ENCODE peak calls at places on chromosomes 12 and 14, in six cellular contexts. Z is colonic mucosa, H is tibial nerve, U is psoas muscle, P is neuronal stem cell, F is esophagus squamous epithelium. O is an unnamed sample.
A peak's percentile ranks its signal among the peaks of the same experiment; 100 is the strongest.

GRCh38 chr12:83505586-83505985 is 818.9 kb downstream of the TMTC2 start:
- DNase-seq in P (no peak), H (no peak), F (no peak), U (no peak), Z (no peak), O (no peak)

GRCh38 chr12:71070416-71071155 is 87.2 kb downstream of the TSPAN8 start:
- DNase-seq in P (no peak), F (no peak), Z (no peak), U (no peak), H (no peak), O (no peak)

GRCh38 chr12:14896477-14897184 is 11.0 kb upstream of the MGP start:
- DNase-seq in Z (no peak), H (no peak), U (no peak), F (no peak), P (no peak), O (no peak)

GRCh38 chr12:62635630-62636029 is 169.0 kb downstream of the MON2 start:
- DNase-seq in Z (no peak), H (no peak), F (no peak), U (no peak), P (no peak), O (no peak)

GRCh38 chr12:1047898-1048660 is 57.1 kb downstream of the ERC1 start:
- DNase-seq in Z (no peak), P (no peak), H (no peak), F (no peak), U (no peak), O (no peak)

GRCh38 chr12:124592050-124592449 is 24.6 kb upstream of the NCOR2 start:
- DNase-seq in Z (no peak), F (no peak), H (no peak), P (no peak), U (no peak), O (no peak)

GRCh38 chr12:84502907-84503787 is 409.5 kb downstream of the SLC6A15 start:
- DNase-seq in P (peak; percentile 52), U (no peak), H (no peak), Z (peak; percentile 42), F (no peak), O (peak; percentile 27)

GRCh38 chr12:57119694-57120093 is 8.5 kb upstream of the STAT6 start:
- DNase-seq in F (no peak), U (no peak), H (no peak), P (no peak), Z (no peak), O (no peak)

GRCh38 chr14:74852922-74853530 is 22.9 kb downstream of the PROX2 start:
- DNase-seq in P (no peak), Z (no peak), U (no peak), F (no peak), H (no peak), O (peak; percentile 31)

GRCh38 chr14:99516156-99517045 is 35.2 kb downstream of the CCNK start:
- DNase-seq in F (no peak), H (peak; percentile 13), U (peak; percentile 39), Z (no peak), P (no peak), O (no peak)

GRCh38 chr14:60933920-60934655 is 46.8 kb downstream of the TRMT5 start:
- DNase-seq in U (no peak), F (no peak), P (no peak), Z (peak; percentile 38), H (no peak), O (peak; percentile 79)

GRCh38 chr12:3560295-3560620 is 69.3 kb downstream of the PRMT8 start:
- DNase-seq in F (no peak), H (no peak), U (no peak), P (no peak), Z (no peak), O (no peak)

GRCh38 chr12:9910716-9911421 is 21.3 kb downstream of the CLEC2A start:
- DNase-seq in P (no peak), U (no peak), F (no peak), H (no peak), Z (no peak), O (no peak)

GRCh38 chr12:4274960-4275868 is 1.7 kb downstream of the CCND2 start:
- DNase-seq in U (no peak), H (no peak), P (no peak), Z (peak; percentile 28), F (no peak), O (peak; percentile 46)

GRCh38 chr12:1668833-1669543 is 21.9 kb upstream of the ADIPOR2 start:
- DNase-seq in Z (no peak), H (no peak), U (peak; percentile 74), F (no peak), P (no peak), O (peak; percentile 70)

GRCh38 chr14:94062344-94062904 is 18.6 kb downstream of the DDX24 start:
- DNase-seq in Z (no peak), F (no peak), H (no peak), P (no peak), U (no peak), O (no peak)

GRCh38 chr14:95263527-95264231 is 56.0 kb downstream of the CLMN start:
- DNase-seq in F (no peak), Z (no peak), H (no peak), P (no peak), U (no peak), O (no peak)

GRCh38 chr14:51145246-51145645 is 50.3 kb upstream of the TRIM9 start:
- DNase-seq in U (no peak), F (no peak), H (no peak), P (no peak), Z (no peak), O (no peak)

GRCh38 chr12:18454330-18454729 is 193.0 kb downstream of the PIK3C2G start:
- DNase-seq in P (no peak), H (no peak), F (no peak), U (no peak), Z (no peak), O (no peak)

GRCh38 chr14:70289138-70289537 is 70.3 kb downstream of the COX16 start:
- DNase-seq in F (no peak), P (no peak), U (no peak), Z (no peak), H (no peak), O (no peak)

GRCh38 chr14:93970589-93970966 is 5.8 kb downstream of the ASB2 start:
- DNase-seq in P (no peak), Z (no peak), H (no peak), F (no peak), U (no peak), O (peak; percentile 50)

GRCh38 chr12:92463171-92463570 is 239.6 kb upstream of the PLEKHG7 start:
- DNase-seq in U (no peak), P (no peak), Z (no peak), F (no peak), H (no peak), O (no peak)
- H3K4me1 ChIP-seq in U (peaks cover 15% of the 10 kb centered on the region), P (peaks cover 5% of the 10 kb centered on the region), Z (no peaks in the 10 kb centered on the region), F (peaks cover 10% of the 10 kb centered on the region), H (peaks cover 8% of the 10 kb centered on the region), O (no peaks in the 10 kb centered on the region)

GRCh38 chr12:122528582-122528981 is 1.5 kb downstream of the KNTC1 start:
- DNase-seq in F (no peak), P (no peak), Z (no peak), U (no peak), H (no peak), O (no peak)

GRCh38 chr12:122523846-122524718 is 2.7 kb downstream of the RSRC2 start:
- DNase-seq in H (no peak), F (no peak), P (no peak), U (no peak), Z (no peak), O (no peak)

GRCh38 chr12:122526683-122527477 is at the start of the genes KNTC1 and RSRC2:
- DNase-seq in P (peak; percentile 100), Z (peak; percentile 100), U (peak; percentile 98), H (peak; percentile 98), F (peak; percentile 97), O (peak; percentile 100)

GRCh38 chr12:122528992-122529391 is 1.9 kb downstream of the KNTC1 start:
- DNase-seq in Z (no peak), F (no peak), H (no peak), U (no peak), P (no peak), O (no peak)

GRCh38 chr12:122527478-122527944 is 462 bp downstream of the KNTC1 start:
- DNase-seq in H (no peak), Z (peak; percentile 38), U (no peak), P (no peak), F (no peak), O (peak; percentile 49)
- H3K27ac ChIP-seq in H (peak overlapping the region; percentile 98), Z (peak overlapping the region; percentile 5), U (peak overlapping the region; percentile 46), P (peak overlapping the region; percentile 77), F (peak overlapping the region; percentile 99), O (peak overlapping the region; percentile 84)

GRCh38 chr12:68239309-68239708 is 13.7 kb upstream of the IL26 start:
- DNase-seq in P (no peak), Z (no peak), H (no peak), F (no peak), U (no peak), O (no peak)

GRCh38 chr12:68235576-68235975 is 10.0 kb upstream of the IL26 start:
- DNase-seq in H (no peak), F (no peak), Z (no peak), P (no peak), U (no peak), O (no peak)

GRCh38 chr12:68236421-68237059 is 10.9 kb upstream of the IL26 start:
- DNase-seq in H (no peak), U (no peak), F (no peak), P (no peak), Z (no peak), O (peak; percentile 80)

GRCh38 chr12:68237523-68238070 is 12.0 kb upstream of the IL26 start:
- DNase-seq in H (no peak), U (no peak), F (no peak), Z (no peak), P (no peak), O (no peak)

DNA sequence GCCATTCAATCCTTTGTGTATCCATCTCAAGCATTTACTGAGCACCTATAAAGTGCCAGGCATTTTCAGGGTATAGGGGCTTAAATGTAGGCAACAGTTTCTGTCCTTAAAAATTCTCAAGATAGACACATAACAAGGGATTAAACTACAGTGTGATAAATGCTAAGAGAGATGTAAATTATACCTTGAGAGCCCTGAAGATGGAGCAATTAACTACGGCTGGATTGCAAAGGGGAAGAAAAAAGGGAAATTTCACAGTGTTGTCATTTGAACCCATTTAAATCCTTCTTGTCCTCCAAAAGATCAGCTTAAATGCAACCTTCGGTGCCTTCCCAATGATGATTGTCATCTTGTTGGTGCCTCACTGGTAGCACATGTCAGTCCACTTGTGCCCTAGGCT is 11.5 kb upstream of the IL26 start:
- DNase-seq in F (no peak), P (no peak), H (no peak), U (no peak), Z (no peak), O (no peak)
- H3K4me3 ChIP-seq in F (peak overlapping the region; percentile 60), P (no peak overlapping the region), H (no peak overlapping the region), U (peak overlapping the region; percentile 54), Z (peak overlapping the region; percentile 19), O (no peak overlapping the region)

GRCh38 chr12:11785722-11786121 is 136.2 kb downstream of the ETV6 start:
- DNase-seq in P (no peak), F (no peak), U (no peak), Z (no peak), H (no peak), O (no peak)

GRCh38 chr12:11786638-11787365 is 137.3 kb downstream of the ETV6 start:
- DNase-seq in Z (no peak), U (no peak), P (no peak), F (no peak), H (no peak), O (no peak)

GRCh38 chr12:11779286-11779685 is 129.8 kb downstream of the ETV6 start:
- DNase-seq in F (no peak), H (no peak), P (no peak), U (no peak), Z (no peak), O (no peak)

GRCh38 chr12:11780521-11781101 is 131.1 kb downstream of the ETV6 start:
- DNase-seq in U (no peak), Z (no peak), F (no peak), P (no peak), H (no peak), O (no peak)

GRCh38 chr12:11782914-11783420 is 133.5 kb downstream of the ETV6 start:
- DNase-seq in F (no peak), P (no peak), H (no peak), U (no peak), Z (no peak), O (no peak)
- H3K4me1 ChIP-seq in F (peaks cover 60% of the 10 kb centered on the region), P (peaks cover 3% of the 10 kb centered on the region), H (peaks cover 15% of the 10 kb centered on the region), U (peaks cover 68% of the 10 kb centered on the region), Z (peaks cover 5% of the 10 kb centered on the region), O (no peaks in the 10 kb centered on the region)